ENCODE peak calls at places on chromosomes 5 and 9, in five cellular contexts. R is NCI-H187 treated with DMSO at 0.1 percent for 48 hours, A is NCI-H2171, U is mesenchymal stem cell, F is GM18507. S is an unnamed sample.
A peak's percentile ranks its signal among the peaks of the same experiment; 100 is the strongest.

GRCh38 chr5:179549973-179550510 is 312 bp upstream of the RUFY1 start:
- DNase-seq in R (no peak), A (no peak), U (peak; percentile 81), F (no peak), S (no peak)

GRCh38 chr5:53350408-53350807 is 130.0 kb upstream of the FST start:
- DNase-seq in R (no peak), A (no peak), U (no peak), F (no peak), S (no peak)

GRCh38 chr5:150573867-150574817 is 66.2 kb downstream of the NDST1 start:
- DNase-seq in R (no peak), A (no peak), U (no peak), F (no peak), S (no peak)

GRCh38 chr5:164148292-164148691 is 642.9 kb downstream of the MAT2B start:
- DNase-seq in R (no peak), A (no peak), U (no peak), F (no peak), S (no peak)

GRCh38 chr5:142597546-142598337 is 88.1 kb downstream of the FGF1 start:
- DNase-seq in R (no peak), A (no peak), U (peak; percentile 79), F (no peak), S (no peak)

GRCh38 chr9:98726735-98727134 is 18.0 kb upstream of the GABBR2 start:
- DNase-seq in R (no peak), A (peak; percentile 7), U (peak; percentile 23), F (no peak), S (no peak)

GRCh38 chr5:10702040-10702629 is 58.9 kb downstream of the DAP start:
- DNase-seq in R (no peak), A (no peak), U (peak; percentile 98), F (no peak), S (no peak)

GRCh38 chr9:13942695-13943094 is 371.2 kb downstream of the NFIB start:
- DNase-seq in R (no peak), A (no peak), U (peak; percentile 87), F (no peak), S (no peak)

GRCh38 chr9:134509306-134509705 is 132.3 kb upstream of the COL5A1 start:
- DNase-seq in R (no peak), A (no peak), U (no peak), F (no peak), S (no peak)

GRCh38 chr9:123395276-123396006 is 39.4 kb downstream of the CRB2 start:
- DNase-seq in R (no peak), A (peak; percentile 89), U (peak; percentile 21), F (no peak), S (no peak)

S was measured in osteocyte.